ENCODE peak calls at places on chromosomes 3 and 15, in seven cellular contexts. S is GM23338, R is hepatocyte, Y is GM23248, T is neural progenitor cell, G is HCT116, K is SK-N-SH. F is an unnamed sample.

GRCh38 chr3:25686766-25687165 is 22.1 kb upstream of the TOP2B start:
- DNase-seq in R (no peak), Y (no peak), G (no peak), S (peak), T (no peak), K (no peak), F (no peak)

GRCh38 chr15:50107591-50108408 is 11.2 kb downstream of the ATP8B4 start:
- DNase-seq in T (no peak), G (no peak), Y (no peak), S (no peak), R (no peak), K (no peak), F (no peak)

GRCh38 chr3:44478055-44478468 is 592 bp upstream of the ZNF445 start:
- DNase-seq in K (no peak), Y (peak), S (no peak), R (no peak), G (no peak), T (no peak), F (no peak)

GRCh38 chr3:146065573-146066006 is 95.4 kb downstream of the PLOD2 start:
- DNase-seq in G (peak), S (peak), T (peak), Y (peak), R (peak), K (no peak), F (peak)

GRCh38 chr3:113051827-113052226 is 61.0 kb downstream of the GTPBP8 start:
- DNase-seq in G (no peak), Y (no peak), K (no peak), S (peak), T (peak), R (peak), F (no peak)

GRCh38 chr3:120894285-120894684 is 13.7 kb upstream of the STXBP5L start:
- DNase-seq in G (peak), T (peak), S (no peak), K (no peak), R (peak), Y (no peak), F (no peak)

GRCh38 chr3:9013782-9014181 is 50.5 kb upstream of the RAD18 start:
- DNase-seq in G (no peak), S (no peak), R (no peak), Y (no peak), T (no peak), K (no peak), F (no peak)

GRCh38 chr15:27576576-27576975 is 522.5 kb downstream of the OCA2 start:
- DNase-seq in K (no peak), G (no peak), Y (no peak), R (no peak), S (no peak), T (no peak), F (no peak)

GRCh38 chr3:127544151-127544805 is 46.3 kb downstream of the TPRA1 start:
- DNase-seq in S (peak), K (peak), Y (peak), T (peak), G (peak), R (peak), F (peak)

GRCh38 chr3:196501316-196502064 is 2.1 kb downstream of the RNF168 start:
- DNase-seq in K (no peak), S (peak), T (peak), Y (peak), G (no peak), R (no peak), F (peak)

GRCh38 chr3:103499132-103499885 is 1064.5 kb downstream of the ZPLD1 start:
- DNase-seq in S (no peak), Y (peak), G (no peak), R (no peak), T (no peak), K (no peak), F (no peak)

GRCh38 chr3:100590114-100590839 is 19.1 kb upstream of the ADGRG7 start:
- DNase-seq in R (peak), S (peak), Y (peak), G (peak), K (peak), T (peak), F (peak)

GRCh38 chr3:112653209-112653871 is 12.4 kb upstream of the CCDC80 start:
- DNase-seq in G (no peak), K (no peak), Y (peak), R (peak), T (no peak), S (no peak), F (no peak)

GRCh38 chr15:89809787-89810148 is 4.9 kb downstream of the ANPEP start:
- DNase-seq in R (no peak), Y (no peak), K (no peak), G (no peak), T (no peak), S (no peak), F (no peak)

GRCh38 chr3:140170612-140171011 is 235.6 kb downstream of the CLSTN2 start:
- DNase-seq in T (no peak), G (no peak), K (no peak), R (no peak), S (no peak), Y (no peak), F (no peak)

GRCh38 chr3:45011756-45012441 is 14.2 kb upstream of the CLEC3B start:
- DNase-seq in T (no peak), K (no peak), S (no peak), G (no peak), R (peak), Y (peak), F (peak)

GRCh38 chr3:32283304-32283703 is 44.8 kb downstream of the CMTM8 start:
- DNase-seq in S (peak), G (no peak), T (no peak), R (peak), K (no peak), Y (no peak), F (no peak)

GRCh38 chr15:92869263-92869940 is 30.7 kb upstream of the CHD2 start:
- DNase-seq in R (peak), S (no peak), Y (peak), G (no peak), K (no peak), T (no peak), F (no peak)

GRCh38 chr3:170360916-170361315 is 3.4 kb downstream of the SKIL start:
- DNase-seq in Y (no peak), K (no peak), R (no peak), T (no peak), G (no peak), S (peak), F (peak)

GRCh38 chr3:127629462-127630403 is 748 bp downstream of the PODXL2 start:
- DNase-seq in R (no peak), K (peak), Y (peak), S (no peak), T (no peak), G (no peak), F (peak)

GRCh38 chr15:55247766-55248427 is 41.7 kb downstream of the RAB27A start:
- DNase-seq in K (no peak), T (no peak), R (no peak), Y (no peak), S (no peak), G (no peak), F (no peak)

GRCh38 chr15:60477991-60478632 is 830 bp downstream of the ICE2 start:
- DNase-seq in S (peak), Y (peak), K (peak), R (peak), T (peak), G (no peak), F (peak)

GRCh38 chr3:161409069-161409468 is 37.8 kb upstream of the SPTSSB start:
- DNase-seq in R (peak), S (peak), K (peak), G (peak), T (peak), Y (peak), F (peak)

GRCh38 chr15:47766406-47766805 is 49.1 kb downstream of the SEMA6D start:
- DNase-seq in T (no peak), R (no peak), G (no peak), K (no peak), S (no peak), Y (no peak), F (no peak)

GRCh38 chr3:155944081-155944480 is 73.6 kb downstream of the GMPS start:
- DNase-seq in G (no peak), K (no peak), R (no peak), Y (no peak), S (no peak), T (no peak), F (no peak)

DNA sequence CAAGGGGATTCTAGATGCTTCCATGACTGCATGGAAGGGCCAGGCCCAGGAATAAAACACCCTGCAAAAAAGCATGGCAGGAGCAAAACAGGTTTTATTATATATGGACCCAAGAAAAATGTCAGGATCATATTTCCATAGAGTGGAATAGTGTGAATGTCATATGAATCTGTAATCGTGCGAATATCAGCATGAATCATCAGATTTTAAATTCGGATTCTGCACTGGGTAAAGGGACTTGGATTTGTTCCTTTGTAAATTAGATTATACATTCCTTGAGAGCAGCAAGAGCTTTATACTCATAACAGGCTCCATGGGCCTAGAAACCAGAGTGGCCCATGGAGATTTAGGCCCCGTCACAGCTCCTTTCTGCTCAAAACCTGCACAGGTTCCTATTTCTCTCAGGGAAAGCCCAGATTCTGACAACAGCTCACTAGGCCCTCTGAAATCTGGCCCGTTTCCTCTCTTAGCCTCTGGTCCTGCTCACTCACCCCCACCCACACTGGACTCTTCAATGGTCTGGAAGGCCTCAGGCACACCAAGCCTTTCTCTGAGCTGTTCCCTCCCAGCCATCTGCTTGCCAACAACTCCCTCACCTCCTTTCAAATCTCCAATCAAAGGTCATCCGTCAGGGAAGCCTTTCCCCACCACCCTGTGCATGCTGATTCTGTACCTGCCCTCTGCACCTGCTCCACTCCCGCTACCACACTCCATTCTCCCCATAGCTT is 76.0 kb downstream of the FEM1B start:
- DNase-seq in T (no peak), R (no peak), K (no peak), S (no peak), Y (peak), G (no peak), F (no peak)
- TF ChIP-seq EZH2phosphoT487 in T (no peak), R (no peak), K (no peak), S (no peak), Y (no peak), G (no peak), F (no peak)

DNA sequence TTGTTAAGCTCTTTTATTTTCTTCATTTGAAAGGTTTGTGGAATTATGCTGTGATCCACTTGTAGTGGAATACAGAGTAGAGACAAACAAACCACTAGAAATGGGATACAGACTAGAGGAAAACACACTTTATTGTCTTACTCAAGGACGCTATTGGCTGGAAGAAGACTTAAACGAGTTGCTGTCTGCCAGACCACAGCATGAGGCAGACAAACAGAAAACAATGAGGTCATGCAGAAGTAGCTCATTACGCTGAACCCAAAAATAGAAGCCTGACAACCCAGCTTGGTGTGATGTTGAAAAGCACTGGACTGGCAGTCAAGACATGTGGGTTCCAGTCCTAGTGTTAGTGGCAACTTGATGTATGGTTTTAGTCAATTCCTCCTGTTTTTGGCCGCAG is 62.4 kb upstream of the P3H2 start:
- DNase-seq in R (peak), S (peak), G (no peak), T (peak), Y (peak), K (no peak), F (no peak)
- TF ChIP-seq EZH2phosphoT487 in R (no peak), S (no peak), G (no peak), T (no peak), Y (no peak), K (no peak), F (no peak)

GRCh38 chr3:184042617-184043016 is 10.2 kb upstream of the HTR3C start:
- DNase-seq in G (no peak), S (no peak), Y (no peak), R (no peak), T (no peak), K (no peak), F (no peak)
- TF ChIP-seq EZH2phosphoT487 in G (no peak), S (no peak), Y (no peak), R (no peak), T (no peak), K (no peak), F (no peak)

GRCh38 chr3:14689247-14689980 is 14.5 kb downstream of the C3orf20 start:
- DNase-seq in G (no peak), T (no peak), K (no peak), S (no peak), R (no peak), Y (no peak), F (peak)

GRCh38 chr3:14691719-14692118 is 16.8 kb downstream of the C3orf20 start:
- DNase-seq in K (no peak), R (no peak), S (no peak), Y (no peak), T (no peak), G (no peak), F (no peak)

GRCh38 chr3:14687360-14687759 is 12.4 kb downstream of the C3orf20 start:
- DNase-seq in K (no peak), R (no peak), T (no peak), G (no peak), Y (no peak), S (peak), F (peak)

GRCh38 chr3:14688525-14688924 is 13.6 kb downstream of the C3orf20 start:
- DNase-seq in T (no peak), S (no peak), Y (no peak), K (no peak), G (no peak), R (no peak), F (peak)

GRCh38 chr3:14691239-14691638 is 16.3 kb downstream of the C3orf20 start:
- DNase-seq in T (no peak), G (no peak), Y (no peak), K (no peak), S (no peak), R (no peak), F (peak)
- TF ChIP-seq EZH2phosphoT487 in T (no peak), G (no peak), Y (no peak), K (no peak), S (no peak), R (no peak), F (no peak)

F was measured in OCI-LY7.